ENCODE peak calls at places on chromosomes 2 and 18, in five cellular contexts. One of them, this sample, is unnamed.

GRCh38 chr2:52365946-52366345 is 1334.0 kb upstream of the NRXN1 start:
- DNase-seq in HTR-8/SVneo: no peak
- DNase-seq in AG04449: no peak
- DNase-seq in activated naive CD4-positive, alpha-beta T cell: no peak
- DNase-seq in A549: no peak
- DNase-seq in this sample: no peak

GRCh38 chr2:209619782-209620181 is 151.8 kb upstream of the UNC80 start:
- DNase-seq in HTR-8/SVneo: no peak
- DNase-seq in A549: no peak
- DNase-seq in activated naive CD4-positive, alpha-beta T cell: no peak
- DNase-seq in AG04449: no peak
- DNase-seq in this sample: no peak

GRCh38 chr2:65185012-65185411 is 42.6 kb upstream of the ACTR2 start:
- DNase-seq in A549: no peak
- DNase-seq in HTR-8/SVneo: no peak
- DNase-seq in activated naive CD4-positive, alpha-beta T cell: no peak
- DNase-seq in AG04449: no peak
- DNase-seq in this sample: no peak

GRCh38 chr2:207750315-207750714 is 19.4 kb downstream of the FZD5 start:
- DNase-seq in A549: no peak
- DNase-seq in activated naive CD4-positive, alpha-beta T cell: no peak
- DNase-seq in AG04449: no peak
- DNase-seq in HTR-8/SVneo: no peak
- DNase-seq in this sample: no peak

GRCh38 chr2:10524841-10525572 is 76.9 kb upstream of the ODC1 start:
- DNase-seq in activated naive CD4-positive, alpha-beta T cell: no peak
- DNase-seq in HTR-8/SVneo: no peak
- DNase-seq in A549: no peak
- DNase-seq in AG04449: no peak
- DNase-seq in this sample: no peak

GRCh38 chr2:121485039-121485438 is 45.6 kb upstream of the RNU4ATAC start:
- DNase-seq in A549: no peak
- DNase-seq in AG04449: no peak
- DNase-seq in activated naive CD4-positive, alpha-beta T cell: no peak
- DNase-seq in HTR-8/SVneo: no peak
- DNase-seq in this sample: no peak

GRCh38 chr2:158665536-158666302 is 129.4 kb upstream of the DAPL1 start:
- DNase-seq in HTR-8/SVneo: no peak
- DNase-seq in AG04449: no peak
- DNase-seq in A549: no peak
- DNase-seq in activated naive CD4-positive, alpha-beta T cell: no peak
- DNase-seq in this sample: no peak

GRCh38 chr2:107107351-107107750 is 221.4 kb upstream of the ST6GAL2 start:
- DNase-seq in activated naive CD4-positive, alpha-beta T cell: no peak
- DNase-seq in A549: no peak
- DNase-seq in HTR-8/SVneo: no peak
- DNase-seq in AG04449: no peak
- DNase-seq in this sample: no peak

GRCh38 chr2:177318613-177319012 is 54.1 kb upstream of the NFE2L2 start:
- DNase-seq in HTR-8/SVneo: no peak
- DNase-seq in activated naive CD4-positive, alpha-beta T cell: no peak
- DNase-seq in AG04449: no peak
- DNase-seq in A549: no peak
- DNase-seq in this sample: no peak

GRCh38 chr2:237291138-237291792 is 122.7 kb downstream of the COL6A3 start:
- DNase-seq in activated naive CD4-positive, alpha-beta T cell: no peak
- DNase-seq in HTR-8/SVneo: peak
- DNase-seq in A549: peak
- DNase-seq in AG04449: peak
- DNase-seq in this sample: peak

GRCh38 chr2:25991965-25992364 is 9.7 kb upstream of the KIF3C start:
- DNase-seq in AG04449: no peak
- DNase-seq in activated naive CD4-positive, alpha-beta T cell: no peak
- DNase-seq in A549: no peak
- DNase-seq in HTR-8/SVneo: no peak
- DNase-seq in this sample: no peak

GRCh38 chr2:53058526-53058925 is 709.1 kb upstream of the CHAC2 start:
- DNase-seq in A549: no peak
- DNase-seq in AG04449: no peak
- DNase-seq in HTR-8/SVneo: no peak
- DNase-seq in activated naive CD4-positive, alpha-beta T cell: no peak
- DNase-seq in this sample: no peak

GRCh38 chr18:77151791-77152517 is 19.4 kb upstream of the MBP start:
- DNase-seq in activated naive CD4-positive, alpha-beta T cell: no peak
- DNase-seq in AG04449: no peak
- DNase-seq in HTR-8/SVneo: no peak
- DNase-seq in A549: no peak
- DNase-seq in this sample: no peak

GRCh38 chr2:136242687-136243277 is 124.8 kb upstream of the CXCR4 start:
- DNase-seq in A549: no peak
- DNase-seq in activated naive CD4-positive, alpha-beta T cell: no peak
- DNase-seq in AG04449: no peak
- DNase-seq in HTR-8/SVneo: no peak
- DNase-seq in this sample: no peak

GRCh38 chr2:99072556-99072955 is 69.0 kb upstream of the C2orf15 start:
- DNase-seq in A549: no peak
- DNase-seq in activated naive CD4-positive, alpha-beta T cell: no peak
- DNase-seq in HTR-8/SVneo: no peak
- DNase-seq in AG04449: no peak
- DNase-seq in this sample: no peak

GRCh38 chr2:173680574-173680973 is 284.6 kb downstream of the SP3 start:
- DNase-seq in activated naive CD4-positive, alpha-beta T cell: no peak
- DNase-seq in AG04449: no peak
- DNase-seq in A549: no peak
- DNase-seq in HTR-8/SVneo: no peak
- DNase-seq in this sample: no peak

GRCh38 chr2:173468394-173468793 is 113.7 kb downstream of the CDCA7 start:
- DNase-seq in AG04449: no peak
- DNase-seq in activated naive CD4-positive, alpha-beta T cell: no peak
- DNase-seq in A549: no peak
- DNase-seq in HTR-8/SVneo: no peak
- DNase-seq in this sample: no peak

GRCh38 chr18:74064510-74064909 is 83.1 kb downstream of the FBXO15 start:
- DNase-seq in AG04449: no peak
- DNase-seq in activated naive CD4-positive, alpha-beta T cell: no peak
- DNase-seq in A549: no peak
- DNase-seq in HTR-8/SVneo: no peak
- DNase-seq in this sample: no peak

GRCh38 chr2:152497481-152498052 is 162.6 kb downstream of the FMNL2 start:
- DNase-seq in AG04449: no peak
- DNase-seq in activated naive CD4-positive, alpha-beta T cell: no peak
- DNase-seq in HTR-8/SVneo: no peak
- DNase-seq in A549: no peak
- DNase-seq in this sample: peak

GRCh38 chr2:31227711-31228125 is 6.2 kb upstream of the EHD3 start:
- DNase-seq in AG04449: no peak
- DNase-seq in A549: no peak
- DNase-seq in activated naive CD4-positive, alpha-beta T cell: no peak
- DNase-seq in HTR-8/SVneo: no peak
- DNase-seq in this sample: no peak

GRCh38 chr2:1482253-1482675 is 69.0 kb downstream of the TPO start:
- DNase-seq in HTR-8/SVneo: no peak
- DNase-seq in AG04449: no peak
- DNase-seq in activated naive CD4-positive, alpha-beta T cell: no peak
- DNase-seq in A549: no peak
- DNase-seq in this sample: no peak

GRCh38 chr2:73020657-73021370 is 50.7 kb downstream of the SFXN5 start:
- DNase-seq in HTR-8/SVneo: peak
- DNase-seq in activated naive CD4-positive, alpha-beta T cell: no peak
- DNase-seq in A549: peak
- DNase-seq in AG04449: peak
- DNase-seq in this sample: no peak

GRCh38 chr2:11669454-11670291 is at the start of gene NTSR2:
- DNase-seq in AG04449: no peak
- DNase-seq in activated naive CD4-positive, alpha-beta T cell: no peak
- DNase-seq in HTR-8/SVneo: no peak
- DNase-seq in A549: peak
- DNase-seq in this sample: peak

GRCh38 chr2:45180784-45181183 is 171.5 kb upstream of the SIX2 start:
- DNase-seq in HTR-8/SVneo: no peak
- DNase-seq in AG04449: no peak
- DNase-seq in A549: no peak
- DNase-seq in activated naive CD4-positive, alpha-beta T cell: no peak
- DNase-seq in this sample: no peak

GRCh38 chr18:45962866-45963265 is 4.3 kb downstream of the EPG5 start:
- DNase-seq in A549: no peak
- DNase-seq in HTR-8/SVneo: no peak
- DNase-seq in AG04449: peak
- DNase-seq in activated naive CD4-positive, alpha-beta T cell: no peak
- DNase-seq in this sample: no peak

GRCh38 chr2:96809951-96810782 is 5.9 kb upstream of the CNNM3 start:
- DNase-seq in AG04449: no peak
- DNase-seq in A549: no peak
- DNase-seq in activated naive CD4-positive, alpha-beta T cell: no peak
- DNase-seq in HTR-8/SVneo: no peak
- DNase-seq in this sample: no peak

GRCh38 chr18:57210101-57210661 is 63.3 kb downstream of the BOD1L2 start:
- DNase-seq in activated naive CD4-positive, alpha-beta T cell: no peak
- DNase-seq in HTR-8/SVneo: peak
- DNase-seq in AG04449: peak
- DNase-seq in A549: peak
- DNase-seq in this sample: peak

GRCh38 chr2:127629637-127630036 is 16.3 kb upstream of the GPR17 start:
- DNase-seq in activated naive CD4-positive, alpha-beta T cell: no peak
- DNase-seq in AG04449: no peak
- DNase-seq in A549: no peak
- DNase-seq in HTR-8/SVneo: no peak
- DNase-seq in this sample: no peak

GRCh38 chr2:224359569-224359968 is 42.3 kb downstream of the FAM124B start:
- DNase-seq in HTR-8/SVneo: no peak
- DNase-seq in activated naive CD4-positive, alpha-beta T cell: no peak
- DNase-seq in AG04449: no peak
- DNase-seq in A549: no peak
- DNase-seq in this sample: no peak

GRCh38 chr18:8668381-8668780 is 37.0 kb upstream of the MTCL1 start:
- DNase-seq in activated naive CD4-positive, alpha-beta T cell: no peak
- DNase-seq in A549: no peak
- DNase-seq in HTR-8/SVneo: no peak
- DNase-seq in AG04449: no peak
- DNase-seq in this sample: no peak

GRCh38 chr2:40559175-40559574 is 107.3 kb upstream of the SLC8A1 start:
- DNase-seq in A549: no peak
- DNase-seq in AG04449: no peak
- DNase-seq in HTR-8/SVneo: no peak
- DNase-seq in activated naive CD4-positive, alpha-beta T cell: no peak
- DNase-seq in this sample: no peak

GRCh38 chr18:47964086-47964485 is 33.6 kb upstream of the SMAD2 start:
- DNase-seq in activated naive CD4-positive, alpha-beta T cell: no peak
- DNase-seq in A549: no peak
- DNase-seq in HTR-8/SVneo: no peak
- DNase-seq in AG04449: no peak
- DNase-seq in this sample: no peak

GRCh38 chr2:109702250-109702985 is 88.3 kb downstream of the SOWAHC start:
- DNase-seq in A549: no peak
- DNase-seq in HTR-8/SVneo: peak
- DNase-seq in AG04449: no peak
- DNase-seq in activated naive CD4-positive, alpha-beta T cell: no peak
- DNase-seq in this sample: no peak

GRCh38 chr2:140808816-140809215 is 1322.0 kb downstream of the LRP1B start:
- DNase-seq in AG04449: no peak
- DNase-seq in activated naive CD4-positive, alpha-beta T cell: no peak
- DNase-seq in A549: no peak
- DNase-seq in HTR-8/SVneo: no peak
- DNase-seq in this sample: no peak

GRCh38 chr2:128271186-128271890 is 47.3 kb downstream of the HS6ST1 start:
- DNase-seq in activated naive CD4-positive, alpha-beta T cell: no peak
- DNase-seq in HTR-8/SVneo: no peak
- DNase-seq in AG04449: no peak
- DNase-seq in A549: no peak
- DNase-seq in this sample: no peak

GRCh38 chr2:10712186-10712809 is 9.1 kb upstream of the ATP6V1C2 start:
- DNase-seq in HTR-8/SVneo: no peak
- DNase-seq in activated naive CD4-positive, alpha-beta T cell: no peak
- DNase-seq in AG04449: no peak
- DNase-seq in A549: no peak
- DNase-seq in this sample: no peak

GRCh38 chr2:10534514-10535250 is 86.6 kb upstream of the ODC1 start:
- DNase-seq in HTR-8/SVneo: peak
- DNase-seq in activated naive CD4-positive, alpha-beta T cell: no peak
- DNase-seq in A549: no peak
- DNase-seq in AG04449: no peak
- DNase-seq in this sample: no peak